ENCODE peak calls at places on chromosomes 12 and 14, in six cellular contexts. Z, Y, B, S, L and Q are unnamed samples.

GRCh38 chr14:90168425-90169105 is 87.8 kb upstream of the PSMC1 start:
- DNase-seq in Z (no peak), Y (no peak), B (no peak), S (no peak), L (peak), Q (no peak)

GRCh38 chr14:52313493-52313881 is 625 bp upstream of the PTGER2 start:
- DNase-seq in Z (no peak), Y (no peak), B (no peak), S (no peak), L (peak), Q (no peak)

GRCh38 chr12:50132505-50133135 is 20.6 kb downstream of the COX14 start:
- DNase-seq in Z (no peak), Y (no peak), B (no peak), S (no peak), L (no peak), Q (no peak)

GRCh38 chr12:80053048-80053790 is 46.1 kb upstream of the OTOGL start:
- DNase-seq in Z (no peak), Y (no peak), B (no peak), S (peak), L (peak), Q (no peak)

GRCh38 chr12:31370645-31371620 is 45.0 kb upstream of the SINHCAF start:
- DNase-seq in Z (peak), Y (no peak), B (no peak), S (no peak), L (no peak), Q (no peak)

GRCh38 chr12:101740566-101740965 is 1.3 kb upstream of the SYCP3 start:
- DNase-seq in Z (no peak), Y (no peak), B (no peak), S (no peak), L (no peak), Q (no peak)

GRCh38 chr12:93100610-93101009 is 171.5 kb upstream of the EEA1 start:
- DNase-seq in Z (no peak), Y (no peak), B (no peak), S (no peak), L (no peak), Q (peak)

GRCh38 chr12:93657076-93657475 is 20.1 kb upstream of the CRADD start:
- DNase-seq in Z (no peak), Y (no peak), B (no peak), S (no peak), L (no peak), Q (no peak)

GRCh38 chr14:69376439-69376838 is 21.7 kb downstream of the ERH start:
- DNase-seq in Z (no peak), Y (no peak), B (no peak), S (no peak), L (peak), Q (no peak)

GRCh38 chr14:92425101-92425500 is 88.5 kb upstream of the RIN3 start:
- DNase-seq in Z (no peak), Y (peak), B (no peak), S (no peak), L (peak), Q (no peak)

GRCh38 chr14:92427096-92427495 is 86.5 kb upstream of the RIN3 start:
- DNase-seq in Z (no peak), Y (no peak), B (no peak), S (no peak), L (no peak), Q (no peak)

GRCh38 chr14:92417759-92418158 is 94.8 kb downstream of the SLC24A4 start:
- DNase-seq in Z (no peak), Y (no peak), B (no peak), S (no peak), L (no peak), Q (no peak)

GRCh38 chr14:92426237-92426636 is 87.3 kb upstream of the RIN3 start:
- DNase-seq in Z (no peak), Y (no peak), B (no peak), S (no peak), L (peak), Q (no peak)

GRCh38 chr14:92421756-92422155 is 91.8 kb upstream of the RIN3 start:
- DNase-seq in Z (no peak), Y (no peak), B (no peak), S (no peak), L (peak), Q (no peak)
- TF ChIP-seq CTCF in Z (no peak), Y (no peak), B (no peak), S (no peak), L (no peak), Q (no peak)

GRCh38 chr12:67623259-67623658 is 25.3 kb upstream of the DYRK2 start:
- DNase-seq in Z (no peak), Y (no peak), B (no peak), S (no peak), L (no peak), Q (no peak)

GRCh38 chr12:67626156-67626555 is 22.4 kb upstream of the DYRK2 start:
- DNase-seq in Z (no peak), Y (no peak), B (no peak), S (no peak), L (no peak), Q (no peak)

GRCh38 chr12:67625004-67625403 is 23.5 kb upstream of the DYRK2 start:
- DNase-seq in Z (no peak), Y (no peak), B (no peak), S (no peak), L (no peak), Q (no peak)

GRCh38 chr12:67621926-67622325 is 26.6 kb upstream of the DYRK2 start:
- DNase-seq in Z (no peak), Y (no peak), B (no peak), S (no peak), L (no peak), Q (no peak)

DNA sequence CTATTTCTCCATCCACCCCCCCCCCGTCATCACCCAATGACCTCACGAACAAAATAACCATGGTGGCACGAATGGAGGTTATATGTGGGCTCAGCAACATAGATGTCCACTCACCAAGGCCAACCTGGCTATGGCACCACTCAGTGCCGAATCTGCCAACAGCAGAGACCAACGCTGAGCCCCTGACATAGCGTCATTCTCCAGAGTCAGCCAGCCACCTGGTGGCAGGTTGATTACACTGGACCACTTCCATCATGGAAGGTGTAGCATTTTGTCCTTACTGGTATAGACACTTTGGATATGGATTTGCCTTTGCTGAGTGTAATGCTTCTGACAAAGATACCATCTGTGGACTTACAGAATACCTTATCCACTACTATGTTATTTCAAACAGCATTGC is 24.2 kb upstream of the DYRK2 start:
- DNase-seq in Z (peak), Y (no peak), B (no peak), S (no peak), L (no peak), Q (no peak)
- TF ChIP-seq CTCF in Z (no peak), Y (no peak), B (no peak), S (no peak), L (no peak), Q (peak)

GRCh38 chr12:2009623-2010022 is 5.4 kb upstream of the DCP1B start:
- DNase-seq in Z (no peak), Y (no peak), B (no peak), S (no peak), L (no peak), Q (no peak)
- TF ChIP-seq CTCF in Z (no peak), Y (no peak), B (no peak), S (peak), L (no peak), Q (no peak)

DNA sequence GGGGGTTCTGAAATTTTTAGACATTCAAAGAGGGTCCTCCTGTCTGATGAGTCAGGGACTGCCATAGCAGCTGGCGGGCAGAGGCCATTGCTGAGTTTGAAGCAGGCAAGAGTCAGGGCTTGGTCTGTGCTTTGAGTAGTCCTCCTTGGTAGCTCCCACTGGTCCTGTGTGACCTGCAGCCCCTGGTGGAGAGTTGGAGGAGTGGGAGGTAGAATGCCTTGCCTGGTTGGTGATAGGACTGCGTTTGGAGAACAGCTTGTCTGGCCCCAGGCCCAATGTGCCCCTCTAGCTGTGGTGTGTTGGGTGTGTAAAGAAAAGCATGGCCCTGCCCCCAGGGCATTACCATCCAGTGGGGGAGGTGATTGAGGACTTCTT is 116.7 kb downstream of the BEGAIN start:
- DNase-seq in Z (no peak), Y (no peak), B (no peak), S (no peak), L (no peak), Q (no peak)
- TF ChIP-seq CTCF in Z (no peak), Y (no peak), B (no peak), S (peak), L (no peak), Q (no peak)

GRCh38 chr12:3962661-3963483 is 89.7 kb upstream of the PARP11 start:
- DNase-seq in Z (no peak), Y (no peak), B (no peak), S (no peak), L (no peak), Q (no peak)
- TF ChIP-seq CTCF in Z (no peak), Y (no peak), B (no peak), S (no peak), L (no peak), Q (no peak)

GRCh38 chr14:65824978-65825299 is 412.4 kb downstream of the FUT8 start:
- DNase-seq in Z (no peak), Y (no peak), B (no peak), S (no peak), L (no peak), Q (no peak)
- TF ChIP-seq CTCF in Z (no peak), Y (peak), B (no peak), S (no peak), L (no peak), Q (no peak)

DNA sequence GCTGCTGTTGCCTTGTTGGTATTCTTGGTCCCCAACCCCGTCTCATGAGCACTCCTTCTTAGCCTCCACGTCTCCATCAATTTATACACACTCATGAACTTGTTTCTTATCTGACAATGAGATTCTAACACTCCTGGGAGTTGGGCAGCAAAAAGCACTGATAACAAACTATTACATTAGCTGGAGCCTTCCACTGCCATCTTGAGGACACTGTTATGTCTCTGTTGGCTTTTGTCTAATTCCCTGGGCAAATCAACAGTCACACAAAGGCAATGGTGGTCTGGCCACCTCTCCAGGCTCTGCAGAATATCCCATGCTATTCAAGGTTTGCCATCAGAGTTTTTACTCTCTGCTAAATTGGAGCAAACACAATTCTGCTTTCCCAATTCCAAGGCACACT is 117.8 kb upstream of the COCH start:
- DNase-seq in Z (no peak), Y (no peak), B (no peak), S (no peak), L (no peak), Q (no peak)
- TF ChIP-seq CTCF in Z (no peak), Y (no peak), B (no peak), S (no peak), L (no peak), Q (no peak)

GRCh38 chr12:108099085-108099484 is 30.0 kb upstream of the WSCD2 start:
- DNase-seq in Z (no peak), Y (no peak), B (no peak), S (no peak), L (no peak), Q (no peak)
- TF ChIP-seq CTCF in Z (no peak), Y (no peak), B (no peak), S (no peak), L (no peak), Q (peak)